ENCODE peak calls at places on chromosomes 5 and 9, in seven cellular contexts. D is psoas muscle; I is CD4-positive, alpha-beta T cell; N is T-helper 9 cell; R is substantia nigra; O is SK-MEL-5; E is amniotic stem cell. X is an unnamed sample.

GRCh38 chr5:126435261-126435660 is 12.1 kb downstream of the GRAMD2B start:
- DNase-seq in E (no peak), I (no peak), O (no peak), R (no peak), N (no peak), D (no peak), X (no peak)

GRCh38 chr9:77021289-77021927 is 2.0 kb downstream of the FOXB2 start:
- DNase-seq in O (no peak), D (no peak), R (no peak), N (no peak), I (no peak), E (no peak), X (no peak)

GRCh38 chr5:90558344-90559192 is at the start of gene ADGRV1:
- DNase-seq in E (no peak), N (no peak), R (peak; percentile 42), I (no peak), O (no peak), D (peak; percentile 55), X (peak; percentile 83)

GRCh38 chr5:137666109-137666850 is 69.6 kb downstream of the KLHL3 start:
- DNase-seq in R (no peak), O (no peak), E (no peak), N (no peak), D (no peak), I (peak; percentile 9), X (no peak)

GRCh38 chr9:126417007-126417406 is 90.4 kb downstream of the MVB12B start:
- DNase-seq in D (no peak), R (no peak), I (no peak), E (no peak), O (no peak), N (no peak), X (no peak)

GRCh38 chr5:132012385-132013005 is 1.0 kb upstream of the ACSL6 start:
- DNase-seq in N (no peak), I (no peak), E (peak; percentile 24), R (no peak), D (peak; percentile 69), O (no peak), X (no peak)

GRCh38 chr9:34256104-34256503 is 73.0 kb downstream of the KIF24 start:
- DNase-seq in D (peak; percentile 69), R (no peak), I (no peak), N (no peak), E (no peak), O (no peak), X (no peak)

GRCh38 chr9:137411670-137412380 is 11.1 kb downstream of the EXD3 start:
- DNase-seq in N (no peak), D (peak; percentile 84), E (no peak), R (no peak), I (peak; percentile 23), O (peak; percentile 75), X (no peak)

GRCh38 chr5:37207802-37208201 is 41.4 kb downstream of the CPLANE1 start:
- DNase-seq in I (no peak), E (no peak), N (no peak), O (no peak), R (no peak), D (no peak), X (no peak)

GRCh38 chr9:37144762-37145161 is 24.4 kb downstream of the ZCCHC7 start:
- DNase-seq in N (no peak), E (no peak), O (peak; percentile 24), I (no peak), D (no peak), R (no peak), X (no peak)

GRCh38 chr5:54091416-54092130 is 218.8 kb downstream of the ARL15 start:
- DNase-seq in D (no peak), E (no peak), R (no peak), I (no peak), O (no peak), N (no peak), X (no peak)

GRCh38 chr5:14818931-14819790 is 52.4 kb downstream of the ANKH start:
- DNase-seq in D (peak; percentile 57), O (no peak), I (no peak), E (no peak), N (no peak), R (no peak), X (no peak)

GRCh38 chr5:23440703-23441102 is 66.7 kb upstream of the PRDM9 start:
- DNase-seq in R (no peak), O (peak; percentile 22), N (no peak), I (no peak), E (no peak), D (no peak), X (no peak)

GRCh38 chr9:133035669-133036068 is 4.9 kb downstream of the GTF3C5 start:
- DNase-seq in E (no peak), N (no peak), O (no peak), D (no peak), R (no peak), I (no peak), X (no peak)

GRCh38 chr9:70995511-70995910 is 125.9 kb downstream of the TRPM3 start:
- DNase-seq in R (no peak), N (no peak), I (no peak), O (no peak), E (no peak), D (no peak), X (no peak)

GRCh38 chr5:135484563-135485157 is 32.5 kb upstream of the TIFAB start:
- DNase-seq in E (no peak), I (no peak), D (no peak), R (no peak), O (no peak), N (no peak), X (no peak)

GRCh38 chr5:133041910-133042309 is 9.9 kb upstream of the HSPA4 start:
- DNase-seq in D (no peak), N (no peak), R (no peak), I (no peak), O (peak; percentile 47), E (no peak), X (no peak)

GRCh38 chr5:83313431-83313830 is 158.1 kb upstream of the VCAN start:
- DNase-seq in N (no peak), O (no peak), D (no peak), I (no peak), R (no peak), E (no peak), X (no peak)

GRCh38 chr9:121868611-121869010 is 217.2 kb downstream of the DAB2IP start:
- DNase-seq in O (no peak), R (no peak), N (no peak), I (no peak), D (no peak), E (no peak), X (no peak)

GRCh38 chr5:109328626-109329025 is 81.1 kb downstream of the PJA2 start:
- DNase-seq in N (no peak), E (no peak), D (no peak), O (no peak), I (no peak), R (no peak), X (no peak)

GRCh38 chr9:111728617-111729366 is 65.9 kb downstream of the SHOC1 start:
- DNase-seq in O (no peak), D (no peak), N (no peak), E (peak; percentile 59), I (no peak), R (no peak), X (no peak)

GRCh38 chr5:127290019-127290945 is at the start of gene MEGF10:
- DNase-seq in N (no peak), R (peak; percentile 83), O (peak; percentile 82), E (peak; percentile 66), D (peak; percentile 72), I (no peak), X (peak; percentile 79)

GRCh38 chr5:154199263-154199662 is 8.7 kb downstream of the GALNT10 start:
- DNase-seq in I (no peak), O (no peak), R (no peak), N (no peak), E (no peak), D (no peak), X (no peak)